ENCODE peak calls at places on chromosomes 3 and 15, in six cellular contexts. One of them, this sample, is unnamed.

GRCh38 chr3:120587326-120587840 is 8.8 kb upstream of the NDUFB4 start:
- DNase-seq in stimulated activated CD4-positive, alpha-beta T cell treated with anti-CD3 and anti-CD28 coated beads, Interleukin-1b, Interleukin-23, amount 100 ng/mL, for 48 hours: no peak
- DNase-seq in sciatic nerve: no peak
- DNase-seq in GM23248: no peak
- DNase-seq in OCI-M1: no peak
- DNase-seq in heart left ventricle: no peak
- DNase-seq in this sample: no peak

GRCh38 chr15:95018888-95019545 is 787.7 kb downstream of the MCTP2 start:
- DNase-seq in stimulated activated CD4-positive, alpha-beta T cell treated with anti-CD3 and anti-CD28 coated beads, Interleukin-1b, Interleukin-23, amount 100 ng/mL, for 48 hours: no peak
- DNase-seq in sciatic nerve: no peak
- DNase-seq in GM23248: peak
- DNase-seq in OCI-M1: peak
- DNase-seq in heart left ventricle: no peak
- DNase-seq in this sample: no peak

GRCh38 chr3:53485675-53486365 is 8.6 kb upstream of the CACNA1D start:
- DNase-seq in stimulated activated CD4-positive, alpha-beta T cell treated with anti-CD3 and anti-CD28 coated beads, Interleukin-1b, Interleukin-23, amount 100 ng/mL, for 48 hours: no peak
- DNase-seq in sciatic nerve: no peak
- DNase-seq in GM23248: no peak
- DNase-seq in OCI-M1: no peak
- DNase-seq in heart left ventricle: no peak
- DNase-seq in this sample: no peak

GRCh38 chr3:174331095-174331802 is 527.9 kb upstream of the NAALADL2 start:
- DNase-seq in stimulated activated CD4-positive, alpha-beta T cell treated with anti-CD3 and anti-CD28 coated beads, Interleukin-1b, Interleukin-23, amount 100 ng/mL, for 48 hours: no peak
- DNase-seq in sciatic nerve: no peak
- DNase-seq in GM23248: peak
- DNase-seq in OCI-M1: peak
- DNase-seq in heart left ventricle: no peak
- DNase-seq in this sample: no peak

GRCh38 chr3:197501496-197501878 is 54.3 kb downstream of the BDH1 start:
- DNase-seq in stimulated activated CD4-positive, alpha-beta T cell treated with anti-CD3 and anti-CD28 coated beads, Interleukin-1b, Interleukin-23, amount 100 ng/mL, for 48 hours: no peak
- DNase-seq in sciatic nerve: no peak
- DNase-seq in GM23248: peak
- DNase-seq in OCI-M1: peak
- DNase-seq in heart left ventricle: no peak
- DNase-seq in this sample: no peak

GRCh38 chr15:64774556-64775523 is 549 bp downstream of the RBPMS2 start:
- DNase-seq in stimulated activated CD4-positive, alpha-beta T cell treated with anti-CD3 and anti-CD28 coated beads, Interleukin-1b, Interleukin-23, amount 100 ng/mL, for 48 hours: no peak
- DNase-seq in sciatic nerve: no peak
- DNase-seq in GM23248: peak
- DNase-seq in OCI-M1: no peak
- DNase-seq in heart left ventricle: peak
- DNase-seq in this sample: no peak

GRCh38 chr3:48408823-48409281 is 21.0 kb downstream of the PLXNB1 start:
- DNase-seq in stimulated activated CD4-positive, alpha-beta T cell treated with anti-CD3 and anti-CD28 coated beads, Interleukin-1b, Interleukin-23, amount 100 ng/mL, for 48 hours: no peak
- DNase-seq in sciatic nerve: peak
- DNase-seq in GM23248: peak
- DNase-seq in OCI-M1: peak
- DNase-seq in heart left ventricle: no peak
- DNase-seq in this sample: peak

GRCh38 chr3:196989721-196990262 is 21.2 kb upstream of the PIGZ start:
- DNase-seq in stimulated activated CD4-positive, alpha-beta T cell treated with anti-CD3 and anti-CD28 coated beads, Interleukin-1b, Interleukin-23, amount 100 ng/mL, for 48 hours: no peak
- DNase-seq in sciatic nerve: peak
- DNase-seq in GM23248: peak
- DNase-seq in OCI-M1: no peak
- DNase-seq in heart left ventricle: peak
- DNase-seq in this sample: no peak

GRCh38 chr3:67090472-67090871 is 92.4 kb downstream of the KBTBD8 start:
- DNase-seq in stimulated activated CD4-positive, alpha-beta T cell treated with anti-CD3 and anti-CD28 coated beads, Interleukin-1b, Interleukin-23, amount 100 ng/mL, for 48 hours: no peak
- DNase-seq in sciatic nerve: no peak
- DNase-seq in GM23248: peak
- DNase-seq in OCI-M1: no peak
- DNase-seq in heart left ventricle: no peak
- DNase-seq in this sample: no peak

GRCh38 chr15:91919014-91919534 is 65.6 kb downstream of the SLCO3A1 start:
- DNase-seq in stimulated activated CD4-positive, alpha-beta T cell treated with anti-CD3 and anti-CD28 coated beads, Interleukin-1b, Interleukin-23, amount 100 ng/mL, for 48 hours: no peak
- DNase-seq in sciatic nerve: peak
- DNase-seq in GM23248: no peak
- DNase-seq in OCI-M1: no peak
- DNase-seq in heart left ventricle: peak
- DNase-seq in this sample: no peak

GRCh38 chr3:96779810-96780209 is 34.6 kb upstream of the EPHA6 start:
- DNase-seq in stimulated activated CD4-positive, alpha-beta T cell treated with anti-CD3 and anti-CD28 coated beads, Interleukin-1b, Interleukin-23, amount 100 ng/mL, for 48 hours: no peak
- DNase-seq in sciatic nerve: no peak
- DNase-seq in GM23248: no peak
- DNase-seq in OCI-M1: no peak
- DNase-seq in heart left ventricle: no peak
- DNase-seq in this sample: no peak

GRCh38 chr3:36259580-36259979 is 120.7 kb upstream of the STAC start:
- DNase-seq in stimulated activated CD4-positive, alpha-beta T cell treated with anti-CD3 and anti-CD28 coated beads, Interleukin-1b, Interleukin-23, amount 100 ng/mL, for 48 hours: no peak
- DNase-seq in sciatic nerve: no peak
- DNase-seq in GM23248: no peak
- DNase-seq in OCI-M1: no peak
- DNase-seq in heart left ventricle: no peak
- DNase-seq in this sample: no peak

GRCh38 chr3:62003833-62004232 is 369.5 kb downstream of the FEZF2 start:
- DNase-seq in stimulated activated CD4-positive, alpha-beta T cell treated with anti-CD3 and anti-CD28 coated beads, Interleukin-1b, Interleukin-23, amount 100 ng/mL, for 48 hours: no peak
- DNase-seq in sciatic nerve: no peak
- DNase-seq in GM23248: peak
- DNase-seq in OCI-M1: no peak
- DNase-seq in heart left ventricle: no peak
- DNase-seq in this sample: no peak

GRCh38 chr15:35936284-35936683 is 390.3 kb upstream of the DPH6 start:
- DNase-seq in stimulated activated CD4-positive, alpha-beta T cell treated with anti-CD3 and anti-CD28 coated beads, Interleukin-1b, Interleukin-23, amount 100 ng/mL, for 48 hours: no peak
- DNase-seq in sciatic nerve: no peak
- DNase-seq in GM23248: no peak
- DNase-seq in OCI-M1: no peak
- DNase-seq in heart left ventricle: no peak
- DNase-seq in this sample: no peak